ENCODE peak calls at places on chromosomes 1 and 21, in five cellular contexts. H is brain microvascular endothelial cell; V is right cardiac atrium; T is left ventricle myocardium inferior; X is CD4-positive, alpha-beta T cell. P is an unnamed sample.

GRCh38 chr1:48177257-48177656 is 45.3 kb upstream of the SLC5A9 start:
- DNase-seq in H (no peak), V (no peak), T (no peak), X (no peak), P (no peak)

GRCh38 chr1:58748625-58749198 is 35.1 kb downstream of the JUN start:
- DNase-seq in H (no peak), V (no peak), T (no peak), X (no peak), P (no peak)

GRCh38 chr1:6577831-6578525 is 1.8 kb upstream of the ZBTB48 start:
- DNase-seq in H (no peak), V (no peak), T (no peak), X (no peak), P (no peak)

GRCh38 chr21:29305068-29305467 is 6.3 kb downstream of the BACH1 start:
- DNase-seq in H (no peak), V (no peak), T (no peak), X (no peak), P (no peak)

GRCh38 chr1:115539736-115540135 is 102.0 kb upstream of the VANGL1 start:
- DNase-seq in H (no peak), V (no peak), T (no peak), X (no peak), P (no peak)

GRCh38 chr1:146021622-146022402 is at the start of gene HJV:
- DNase-seq in H (no peak), V (no peak), T (no peak), X (no peak), P (no peak)

GRCh38 chr1:70805641-70806040 is 242.0 kb downstream of the PTGER3 start:
- DNase-seq in H (no peak), V (peak), T (no peak), X (no peak), P (no peak)

GRCh38 chr1:106289265-106289664 is 767.2 kb upstream of the PRMT6 start:
- DNase-seq in H (no peak), V (no peak), T (no peak), X (no peak), P (no peak)

GRCh38 chr1:236893626-236894545 is 98.8 kb downstream of the MTR start:
- DNase-seq in H (no peak), V (no peak), T (no peak), X (no peak), P (no peak)

GRCh38 chr1:36154765-36155559 is 998 bp upstream of the MAP7D1 start:
- DNase-seq in H (no peak), V (peak), T (peak), X (no peak), P (no peak)

GRCh38 chr1:232613752-232614381 is 16.1 kb downstream of the SIPA1L2 start:
- DNase-seq in H (peak), V (no peak), T (no peak), X (no peak), P (no peak)

GRCh38 chr1:116911166-116911553 is 1.4 kb downstream of the PTGFRN start:
- DNase-seq in H (no peak), V (peak), T (no peak), X (no peak), P (no peak)

GRCh38 chr1:221439008-221439733 is 302.7 kb downstream of the DUSP10 start:
- DNase-seq in H (peak), V (no peak), T (no peak), X (no peak), P (no peak)

GRCh38 chr1:8879348-8880067 is 1.0 kb upstream of the ENO1 start:
- DNase-seq in H (no peak), V (no peak), T (peak), X (no peak), P (no peak)

GRCh38 chr1:101444381-101444780 is 207.6 kb downstream of the S1PR1 start:
- DNase-seq in H (no peak), V (no peak), T (no peak), X (no peak), P (no peak)

GRCh38 chr1:117093870-117094621 is 27.5 kb downstream of the TRIM45 start:
- DNase-seq in H (peak), V (no peak), T (no peak), X (no peak), P (no peak)

GRCh38 chr1:39788758-39789570 is at the start of gene BMP8B:
- DNase-seq in H (no peak), V (peak), T (peak), X (peak), P (peak)

GRCh38 chr1:93658188-93658587 is 23.4 kb downstream of the BCAR3 start:
- DNase-seq in H (no peak), V (no peak), T (no peak), X (no peak), P (no peak)

GRCh38 chr1:79646885-79647284 is 640.4 kb upstream of the ADGRL4 start:
- DNase-seq in H (no peak), V (no peak), T (no peak), X (no peak), P (no peak)

GRCh38 chr1:110896090-110896489 is 23.1 kb downstream of the CD53 start:
- DNase-seq in H (no peak), V (no peak), T (no peak), X (no peak), P (no peak)

GRCh38 chr1:61076728-61077675 is 5.4 kb upstream of the NFIA start:
- DNase-seq in H (peak), V (peak), T (peak), X (peak), P (peak)

GRCh38 chr21:37071561-37072238 is 1.2 kb downstream of the PIGP start:
- DNase-seq in H (peak), V (peak), T (peak), X (no peak), P (no peak)

GRCh38 chr1:19163261-19163660 is 46.8 kb downstream of the UBR4 start:
- DNase-seq in H (peak), V (no peak), T (no peak), X (no peak), P (no peak)

GRCh38 chr1:48080343-48081255 is 83.4 kb upstream of the TRABD2B start:
- DNase-seq in H (no peak), V (peak), T (no peak), X (no peak), P (no peak)

GRCh38 chr1:18597159-18598042 is 33.2 kb upstream of the PAX7 start:
- DNase-seq in H (peak), V (peak), T (peak), X (peak), P (no peak)

GRCh38 chr1:196970182-196970581 is 7.2 kb upstream of the CFHR5 start:
- DNase-seq in H (no peak), V (no peak), T (no peak), X (no peak), P (no peak)

GRCh38 chr1:207077470-207078377 is 10.9 kb upstream of the C4BPB start:
- DNase-seq in H (peak), V (no peak), T (no peak), X (peak), P (peak)

GRCh38 chr1:205323794-205324193 is 2.2 kb upstream of the NUAK2 start:
- DNase-seq in H (no peak), V (no peak), T (no peak), X (no peak), P (no peak)
- H3K27ac ChIP-seq in H (no peak), V (no peak), T (no peak), X (no peak), P (no peak)

DNA sequence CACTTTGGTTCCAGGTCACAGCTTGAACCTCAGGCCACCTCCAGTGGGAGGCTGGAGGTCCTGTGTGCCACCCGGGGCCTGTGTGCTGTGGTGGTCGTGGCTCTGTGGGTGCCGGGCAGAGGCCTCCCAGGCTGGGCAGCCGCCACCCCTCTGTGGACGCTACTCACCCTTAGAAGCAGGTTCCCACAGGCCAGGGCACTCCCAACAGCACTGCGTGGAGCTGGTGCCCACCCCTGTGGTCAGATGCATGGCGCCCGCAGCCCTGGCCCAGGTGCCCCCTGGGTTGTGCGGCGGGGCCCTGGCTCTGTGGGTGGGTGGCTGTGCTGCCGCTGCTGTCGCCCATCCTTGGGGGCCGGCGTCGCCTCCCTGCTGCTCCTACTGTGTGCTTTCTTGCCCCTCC is 39.7 kb downstream of the SKI start:
- DNase-seq in H (no peak), V (peak), T (no peak), X (no peak), P (no peak)
- H3K27ac ChIP-seq in H (no peak), V (no peak), T (peak), X (no peak), P (no peak)

GRCh38 chr1:5432436-5432835 is 559.8 kb downstream of the NPHP4 start:
- DNase-seq in H (no peak), V (no peak), T (no peak), X (no peak), P (no peak)
- H3K27ac ChIP-seq in H (no peak), V (no peak), T (no peak), X (no peak), P (no peak)

GRCh38 chr1:27503033-27503432 is 13.1 kb upstream of the WASF2 start:
- DNase-seq in H (no peak), V (peak), T (no peak), X (no peak), P (no peak)

GRCh38 chr1:27505420-27505680 is 15.4 kb upstream of the WASF2 start:
- DNase-seq in H (no peak), V (no peak), T (no peak), X (no peak), P (no peak)

GRCh38 chr1:27504588-27505419 is 14.8 kb upstream of the WASF2 start:
- DNase-seq in H (no peak), V (peak), T (peak), X (no peak), P (peak)

GRCh38 chr1:27506703-27507102 is 16.7 kb upstream of the WASF2 start:
- DNase-seq in H (no peak), V (peak), T (no peak), X (no peak), P (no peak)

GRCh38 chr1:27503961-27504587 is 14.1 kb upstream of the WASF2 start:
- DNase-seq in H (no peak), V (peak), T (no peak), X (no peak), P (no peak)
- H3K27ac ChIP-seq in H (no peak), V (peak), T (peak), X (no peak), P (peak)

GRCh38 chr1:30892671-30893073 is 15.9 kb downstream of the SDC3 start:
- DNase-seq in H (no peak), V (peak), T (no peak), X (no peak), P (no peak)
- H3K27ac ChIP-seq in H (no peak), V (no peak), T (no peak), X (no peak), P (no peak)

DNA sequence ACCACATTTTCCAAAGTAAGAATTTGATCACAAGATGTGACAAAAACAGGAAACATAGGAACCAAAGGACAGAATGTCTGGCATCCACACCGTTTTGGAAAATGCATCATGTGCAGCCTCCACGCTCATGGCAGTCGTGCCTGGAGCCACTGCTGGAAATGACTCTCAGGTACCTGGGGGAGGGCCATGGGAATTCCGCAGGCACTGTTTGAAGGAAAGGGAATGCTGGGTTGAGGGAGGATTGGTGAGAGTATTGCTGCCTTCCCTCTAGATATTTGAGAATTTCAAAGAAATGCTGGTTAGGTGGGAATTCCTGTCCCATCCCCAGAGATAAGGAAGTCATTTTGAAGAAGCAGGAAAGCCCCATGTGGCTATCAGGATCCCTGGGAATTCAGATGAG is 10.8 kb downstream of the SLAMF1 start:
- DNase-seq in H (no peak), V (no peak), T (no peak), X (no peak), P (no peak)
- H3K27ac ChIP-seq in H (no peak), V (no peak), T (no peak), X (no peak), P (no peak)